ENCODE peak calls at places on chromosomes 13 and 19, in seven cellular contexts. One of them, this sample, is unnamed.

GRCh38 chr13:37481005-37481857 is 117.3 kb downstream of the POSTN start:
- DNase-seq in brain microvascular endothelial cell: no peak
- DNase-seq in BJ: no peak
- DNase-seq in AG10803: peak
- DNase-seq in activated CD4-positive, CD25-positive, alpha-beta regulatory T cell treated with anti-CD3 and anti-CD28 coated beads, Interleukin-2, amount 50 U/mL, for 16 hours: no peak
- DNase-seq in lower leg skin: no peak
- DNase-seq in occipital lobe: no peak
- DNase-seq in this sample: no peak

GRCh38 chr19:33397536-33398360 is 24.2 kb downstream of the CEBPG start:
- DNase-seq in AG10803: no peak
- DNase-seq in brain microvascular endothelial cell: no peak
- DNase-seq in occipital lobe: no peak
- DNase-seq in BJ: no peak
- DNase-seq in lower leg skin: peak
- DNase-seq in activated CD4-positive, CD25-positive, alpha-beta regulatory T cell treated with anti-CD3 and anti-CD28 coated beads, Interleukin-2, amount 50 U/mL, for 16 hours: no peak
- DNase-seq in this sample: no peak

GRCh38 chr19:40687525-40688016 is 2.9 kb downstream of the NUMBL start:
- DNase-seq in lower leg skin: peak
- DNase-seq in brain microvascular endothelial cell: peak
- DNase-seq in AG10803: peak
- DNase-seq in BJ: peak
- DNase-seq in occipital lobe: no peak
- DNase-seq in activated CD4-positive, CD25-positive, alpha-beta regulatory T cell treated with anti-CD3 and anti-CD28 coated beads, Interleukin-2, amount 50 U/mL, for 16 hours: no peak
- DNase-seq in this sample: no peak

GRCh38 chr19:16778796-16779411 is 50.3 kb upstream of the SIN3B start:
- DNase-seq in activated CD4-positive, CD25-positive, alpha-beta regulatory T cell treated with anti-CD3 and anti-CD28 coated beads, Interleukin-2, amount 50 U/mL, for 16 hours: peak
- DNase-seq in brain microvascular endothelial cell: peak
- DNase-seq in AG10803: peak
- DNase-seq in lower leg skin: no peak
- DNase-seq in BJ: no peak
- DNase-seq in occipital lobe: no peak
- DNase-seq in this sample: peak

GRCh38 chr13:106520205-106521004 is 15.1 kb downstream of the EFNB2 start:
- DNase-seq in occipital lobe: no peak
- DNase-seq in brain microvascular endothelial cell: no peak
- DNase-seq in activated CD4-positive, CD25-positive, alpha-beta regulatory T cell treated with anti-CD3 and anti-CD28 coated beads, Interleukin-2, amount 50 U/mL, for 16 hours: no peak
- DNase-seq in lower leg skin: no peak
- DNase-seq in AG10803: peak
- DNase-seq in BJ: no peak
- DNase-seq in this sample: no peak

GRCh38 chr13:25733696-25734435 is 317.9 kb downstream of the SHISA2 start:
- DNase-seq in activated CD4-positive, CD25-positive, alpha-beta regulatory T cell treated with anti-CD3 and anti-CD28 coated beads, Interleukin-2, amount 50 U/mL, for 16 hours: no peak
- DNase-seq in AG10803: no peak
- DNase-seq in BJ: no peak
- DNase-seq in lower leg skin: no peak
- DNase-seq in brain microvascular endothelial cell: no peak
- DNase-seq in occipital lobe: no peak
- DNase-seq in this sample: peak

GRCh38 chr13:109297628-109298027 is 488.8 kb downstream of the IRS2 start:
- DNase-seq in activated CD4-positive, CD25-positive, alpha-beta regulatory T cell treated with anti-CD3 and anti-CD28 coated beads, Interleukin-2, amount 50 U/mL, for 16 hours: no peak
- DNase-seq in occipital lobe: no peak
- DNase-seq in brain microvascular endothelial cell: peak
- DNase-seq in BJ: peak
- DNase-seq in AG10803: peak
- DNase-seq in lower leg skin: no peak
- DNase-seq in this sample: no peak

GRCh38 chr19:50555447-50556235 is 12.6 kb downstream of the LRRC4B start:
- DNase-seq in BJ: no peak
- DNase-seq in occipital lobe: no peak
- DNase-seq in AG10803: no peak
- DNase-seq in activated CD4-positive, CD25-positive, alpha-beta regulatory T cell treated with anti-CD3 and anti-CD28 coated beads, Interleukin-2, amount 50 U/mL, for 16 hours: no peak
- DNase-seq in lower leg skin: no peak
- DNase-seq in brain microvascular endothelial cell: no peak
- DNase-seq in this sample: no peak

GRCh38 chr19:40907968-40908735 is 26.1 kb upstream of the CYP2A7 start:
- DNase-seq in lower leg skin: no peak
- DNase-seq in occipital lobe: no peak
- DNase-seq in brain microvascular endothelial cell: no peak
- DNase-seq in BJ: no peak
- DNase-seq in activated CD4-positive, CD25-positive, alpha-beta regulatory T cell treated with anti-CD3 and anti-CD28 coated beads, Interleukin-2, amount 50 U/mL, for 16 hours: peak
- DNase-seq in AG10803: no peak
- DNase-seq in this sample: no peak

GRCh38 chr19:8615813-8616596 is 5.5 kb upstream of the ADAMTS10 start:
- DNase-seq in AG10803: peak
- DNase-seq in lower leg skin: peak
- DNase-seq in brain microvascular endothelial cell: peak
- DNase-seq in occipital lobe: no peak
- DNase-seq in activated CD4-positive, CD25-positive, alpha-beta regulatory T cell treated with anti-CD3 and anti-CD28 coated beads, Interleukin-2, amount 50 U/mL, for 16 hours: peak
- DNase-seq in BJ: no peak
- DNase-seq in this sample: peak

GRCh38 chr13:41648314-41648935 is 191.1 kb downstream of the RGCC start:
- DNase-seq in occipital lobe: no peak
- DNase-seq in brain microvascular endothelial cell: no peak
- DNase-seq in lower leg skin: no peak
- DNase-seq in BJ: no peak
- DNase-seq in AG10803: peak
- DNase-seq in activated CD4-positive, CD25-positive, alpha-beta regulatory T cell treated with anti-CD3 and anti-CD28 coated beads, Interleukin-2, amount 50 U/mL, for 16 hours: no peak
- DNase-seq in this sample: peak

GRCh38 chr19:53631949-53632407 is at the start of gene DPRX:
- DNase-seq in activated CD4-positive, CD25-positive, alpha-beta regulatory T cell treated with anti-CD3 and anti-CD28 coated beads, Interleukin-2, amount 50 U/mL, for 16 hours: no peak
- DNase-seq in brain microvascular endothelial cell: no peak
- DNase-seq in AG10803: no peak
- DNase-seq in occipital lobe: no peak
- DNase-seq in lower leg skin: no peak
- DNase-seq in BJ: no peak
- DNase-seq in this sample: no peak

GRCh38 chr13:75635621-75636338 is at the start of gene LMO7:
- DNase-seq in lower leg skin: peak
- DNase-seq in brain microvascular endothelial cell: no peak
- DNase-seq in occipital lobe: no peak
- DNase-seq in BJ: no peak
- DNase-seq in AG10803: peak
- DNase-seq in activated CD4-positive, CD25-positive, alpha-beta regulatory T cell treated with anti-CD3 and anti-CD28 coated beads, Interleukin-2, amount 50 U/mL, for 16 hours: no peak
- DNase-seq in this sample: peak

GRCh38 chr19:56301152-56301551 is 13.5 kb downstream of the ZSCAN5A start:
- DNase-seq in activated CD4-positive, CD25-positive, alpha-beta regulatory T cell treated with anti-CD3 and anti-CD28 coated beads, Interleukin-2, amount 50 U/mL, for 16 hours: no peak
- DNase-seq in occipital lobe: no peak
- DNase-seq in BJ: no peak
- DNase-seq in brain microvascular endothelial cell: no peak
- DNase-seq in lower leg skin: no peak
- DNase-seq in AG10803: no peak
- DNase-seq in this sample: no peak

GRCh38 chr19:7746903-7747884 is at the start of gene CD209:
- DNase-seq in occipital lobe: no peak
- DNase-seq in BJ: no peak
- DNase-seq in brain microvascular endothelial cell: no peak
- DNase-seq in AG10803: no peak
- DNase-seq in activated CD4-positive, CD25-positive, alpha-beta regulatory T cell treated with anti-CD3 and anti-CD28 coated beads, Interleukin-2, amount 50 U/mL, for 16 hours: no peak
- DNase-seq in lower leg skin: no peak
- DNase-seq in this sample: no peak

GRCh38 chr13:46596501-46596900 is 43.5 kb downstream of the LRCH1 start:
- DNase-seq in AG10803: no peak
- DNase-seq in BJ: no peak
- DNase-seq in lower leg skin: no peak
- DNase-seq in brain microvascular endothelial cell: no peak
- DNase-seq in activated CD4-positive, CD25-positive, alpha-beta regulatory T cell treated with anti-CD3 and anti-CD28 coated beads, Interleukin-2, amount 50 U/mL, for 16 hours: no peak
- DNase-seq in occipital lobe: no peak
- DNase-seq in this sample: no peak

GRCh38 chr13:45107539-45107938 is 12.8 kb upstream of the GTF2F2 start:
- DNase-seq in BJ: no peak
- DNase-seq in brain microvascular endothelial cell: no peak
- DNase-seq in activated CD4-positive, CD25-positive, alpha-beta regulatory T cell treated with anti-CD3 and anti-CD28 coated beads, Interleukin-2, amount 50 U/mL, for 16 hours: no peak
- DNase-seq in occipital lobe: no peak
- DNase-seq in lower leg skin: no peak
- DNase-seq in AG10803: no peak
- DNase-seq in this sample: no peak

This sample was measured in T47D.